ENCODE peak calls at places on chromosomes 5 and 9, in four cellular contexts. P is ovary, J is fibroblast of lung, C is dorsolateral prefrontal cortex. Z is an unnamed sample. For H3K27me3, the result is how much of the 10 kb centered on the place peaks cover.

GRCh38 chr5:107043665-107044064 is 627.1 kb downstream of the EFNA5 start:
- DNase-seq in C (no peak), P (no peak), J (no peak), Z (no peak)

GRCh38 chr9:77291714-77292113 is 114.4 kb downstream of the VPS13A start:
- DNase-seq in J (peak), P (no peak), C (no peak), Z (peak)

GRCh38 chr5:103621548-103621930 is 59.0 kb upstream of the NUDT12 start:
- DNase-seq in P (no peak), C (no peak), J (no peak), Z (no peak)

GRCh38 chr5:179550511-179551342 is at the start of gene RUFY1:
- DNase-seq in J (peak), C (peak), P (peak), Z (peak)

GRCh38 chr5:117999939-118000549 is 988.3 kb downstream of the DTWD2 start:
- DNase-seq in C (no peak), P (no peak), J (peak), Z (no peak)

GRCh38 chr9:21810881-21811280 is 8.4 kb downstream of the MTAP start:
- DNase-seq in C (peak), P (no peak), J (no peak), Z (no peak)

GRCh38 chr9:113695901-113696300 is 180.2 kb upstream of the ZNF618 start:
- DNase-seq in J (no peak), C (no peak), P (no peak), Z (no peak)

GRCh38 chr5:180618830-180619562 is 27.7 kb upstream of the SCGB3A1 start:
- DNase-seq in J (peak), P (no peak), C (no peak), Z (peak)

GRCh38 chr5:134813407-134813806 is 32.4 kb upstream of the C5orf24 start:
- DNase-seq in P (no peak), C (no peak), J (no peak), Z (no peak)

GRCh38 chr9:78614892-78615291 is 318.0 kb downstream of the PSAT1 start:
- DNase-seq in P (no peak), J (peak), C (no peak), Z (no peak)

GRCh38 chr9:107345327-107345726 is 62.2 kb downstream of the RAD23B start:
- DNase-seq in P (no peak), J (no peak), C (no peak), Z (peak)

DNA sequence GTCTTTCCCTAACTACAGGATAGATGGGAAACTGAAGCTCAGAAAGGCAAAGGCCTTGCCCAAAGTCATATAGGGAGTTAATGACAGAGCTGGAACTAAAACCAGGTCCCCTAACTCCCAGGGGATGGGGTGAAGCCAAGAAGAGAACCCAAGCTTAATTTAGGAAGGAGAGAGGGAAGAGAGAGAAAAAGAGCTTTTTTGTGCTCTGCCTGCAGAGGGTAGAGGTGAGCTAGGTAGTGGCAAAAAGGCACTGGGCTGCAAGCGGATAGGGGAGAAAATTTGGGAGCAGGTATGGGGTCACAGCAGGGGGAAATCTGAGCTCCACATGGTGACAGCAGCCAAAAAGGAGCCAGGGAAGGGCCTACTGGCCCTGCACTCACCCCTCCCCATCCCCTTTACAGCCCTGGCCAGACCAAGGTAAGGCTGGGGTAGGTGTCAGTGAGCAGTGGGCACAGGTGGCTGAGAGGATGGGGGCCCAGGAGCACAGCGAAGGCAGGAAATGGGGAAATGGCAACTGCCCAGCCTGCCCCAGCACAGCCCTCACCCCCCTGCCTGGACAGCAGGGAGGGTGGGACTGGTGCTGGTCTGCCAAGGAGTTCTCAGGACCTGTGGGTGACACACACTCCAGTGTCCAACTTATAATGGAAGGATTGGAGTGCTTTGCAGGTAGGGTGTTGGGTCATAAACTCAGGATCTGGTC is 3.3 kb downstream of the ENHO start:
- DNase-seq in P (no peak), J (no peak), C (no peak), Z (no peak)
- H3K27me3 ChIP-seq in P (under half), J (under half), C (under half), Z (under half)

GRCh38 chr9:91834740-91835139 is 115.3 kb downstream of the ROR2 start:
- DNase-seq in C (no peak), P (no peak), J (no peak), Z (no peak)
- H3K27ac ChIP-seq in C (no peak), P (no peak), J (no peak), Z (no peak)

GRCh38 chr5:177474094-177474493 is 660 bp upstream of the DBN1 start:
- DNase-seq in C (no peak), P (no peak), J (no peak), Z (peak)
- H3K4me3 ChIP-seq in C (no peak), P (no peak), J (no peak), Z (peak)

DNA sequence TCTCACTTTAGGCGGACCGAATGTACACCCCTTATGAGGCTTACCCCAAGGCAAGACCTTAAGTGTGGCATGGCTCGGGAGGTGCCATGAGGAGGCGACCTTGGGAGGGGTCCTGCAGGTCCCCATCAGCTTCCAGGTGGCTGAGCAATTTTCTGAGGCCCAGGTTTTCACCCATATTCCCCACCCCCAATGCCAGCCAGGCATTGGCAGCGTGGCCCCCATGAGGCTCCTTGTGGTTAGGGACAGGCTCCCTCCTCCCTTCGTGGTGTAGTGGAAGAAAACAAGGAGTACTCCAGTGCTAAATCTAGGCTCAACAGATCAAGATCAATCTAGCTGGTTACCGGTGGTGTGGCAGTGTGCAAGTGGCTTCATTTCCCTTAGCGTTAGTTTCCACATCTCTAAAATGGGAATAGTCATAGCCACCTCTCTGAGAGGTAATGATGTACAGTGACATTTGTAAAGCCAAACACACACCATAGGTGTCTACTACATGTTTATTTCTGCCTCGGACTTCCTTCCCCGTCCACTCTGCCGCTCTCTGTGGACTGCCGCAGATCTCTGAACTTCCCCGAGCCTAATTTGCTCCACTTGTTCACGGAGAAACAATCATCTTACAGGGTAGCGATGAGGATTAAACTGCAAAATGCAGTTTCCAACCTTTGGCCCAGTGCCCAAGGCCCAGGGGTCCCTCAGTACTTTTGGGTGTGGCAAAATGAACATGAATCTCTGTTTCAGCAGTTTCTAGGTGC is 8.4 kb downstream of the LHX2 start:
- DNase-seq in P (no peak), J (no peak), C (peak), Z (no peak)
- H3K27me3 ChIP-seq in P (under half), J (half or more), C (under half), Z (half or more)

DNA sequence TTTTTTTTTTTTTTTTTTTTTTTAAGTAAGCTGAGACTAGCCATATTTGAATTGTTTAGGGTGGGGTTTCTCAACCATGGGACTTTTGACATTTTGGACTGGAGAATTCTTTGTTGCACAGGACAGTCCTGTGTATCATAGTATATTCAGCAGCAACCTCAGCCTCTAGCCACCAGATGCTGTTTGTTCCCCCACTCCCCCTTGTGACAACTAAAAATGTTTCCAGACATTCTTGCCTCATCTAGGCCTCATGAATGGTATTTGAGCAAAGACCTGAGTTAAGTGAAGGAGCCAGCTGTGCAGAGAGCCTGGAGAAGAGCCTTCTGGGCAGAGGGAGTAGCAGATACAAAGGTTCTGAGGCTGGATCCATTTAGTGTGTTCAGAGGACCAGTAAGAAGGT is 155.9 kb downstream of the SGCD start:
- DNase-seq in P (no peak), C (no peak), J (peak), Z (no peak)
- H3K27ac ChIP-seq in P (no peak), C (no peak), J (no peak), Z (no peak)

GRCh38 chr9:134455537-134455936 is 129.3 kb downstream of the RXRA start:
- DNase-seq in C (no peak), P (no peak), J (no peak), Z (no peak)
- H3K4me3 ChIP-seq in C (no peak), P (no peak), J (no peak), Z (no peak)